ENCODE peak calls at places on chromosomes 12 and 14, in ten cellular contexts. X is aorta; V is activated CD4-positive, alpha-beta T cell treated with anti-CD3 and anti-CD28 coated beads, Interleukin-2, amount 10 ng/mL, durations not matched to agents 24 days and 14 days; D is NAMALWA; I is CD4-positive, alpha-beta T cell; Y is posterior vena cava; H is ELR; W is A172; J is GM23248; T is activated CD8-positive, alpha-beta memory T cell treated with anti-CD3 and anti-CD28 coated beads for 1 hour. L is an unnamed sample.
A peak's percentile ranks its signal among the peaks of the same experiment; 100 is the strongest.

GRCh38 chr12:31773223-31773750 is 44.5 kb upstream of the AMN1 start:
- DNase-seq in Y (no peak), W (no peak), T (no peak), X (no peak), H (no peak), I (no peak), J (no peak), D (no peak), V (no peak), L (peak; percentile 59)

GRCh38 chr12:16560273-16560672 is 45.7 kb downstream of the LMO3 start:
- DNase-seq in H (no peak), D (no peak), I (no peak), W (no peak), Y (no peak), T (no peak), X (no peak), J (no peak), V (no peak), L (no peak)

GRCh38 chr12:130468700-130469245 is 131.1 kb downstream of the PIWIL1 start:
- DNase-seq in V (no peak), J (no peak), H (no peak), Y (no peak), D (no peak), I (no peak), T (no peak), X (no peak), W (no peak), L (no peak)

GRCh38 chr14:56002316-56002715 is 115.9 kb upstream of the PELI2 start:
- DNase-seq in X (no peak), H (no peak), Y (no peak), I (no peak), D (no peak), J (peak; percentile 75), W (no peak), T (no peak), V (no peak), L (no peak)

GRCh38 chr12:27336254-27336653 is 3.6 kb downstream of the BMAL2 start:
- DNase-seq in T (no peak), H (no peak), Y (no peak), V (no peak), X (no peak), D (no peak), I (no peak), J (no peak), W (no peak), L (no peak)

GRCh38 chr12:71652656-71653055 is 11.0 kb downstream of the ZFC3H1 start:
- DNase-seq in T (no peak), I (no peak), V (no peak), D (no peak), Y (no peak), H (no peak), X (no peak), J (no peak), W (no peak), L (no peak)

GRCh38 chr12:49198431-49199155 is 9.7 kb upstream of the TUBA1A start:
- DNase-seq in T (no peak), H (peak; percentile 90), I (no peak), Y (no peak), J (peak; percentile 91), D (no peak), V (no peak), W (peak; percentile 80), X (no peak), L (peak; percentile 58)

GRCh38 chr14:77347746-77348145 is 26.9 kb downstream of the GSTZ1 start:
- DNase-seq in H (no peak), X (no peak), D (peak; percentile 51), J (no peak), V (no peak), Y (no peak), T (no peak), W (no peak), I (no peak), L (no peak)

GRCh38 chr12:75308279-75308678 is 21.8 kb downstream of the CAPS2 start:
- DNase-seq in Y (no peak), V (no peak), D (no peak), H (no peak), X (no peak), J (no peak), W (no peak), I (no peak), T (no peak), L (no peak)

GRCh38 chr14:30553311-30553989 is 5.5 kb upstream of the G2E3 start:
- DNase-seq in V (no peak), W (peak; percentile 14), Y (no peak), D (no peak), X (no peak), I (no peak), J (peak; percentile 84), T (no peak), H (peak; percentile 85), L (no peak)

GRCh38 chr14:30709201-30709600 is 87.1 kb downstream of the SCFD1 start:
- DNase-seq in Y (no peak), T (no peak), W (no peak), X (no peak), H (no peak), J (no peak), I (no peak), D (no peak), V (no peak), L (no peak)

GRCh38 chr14:80996049-80996901 is 40.9 kb downstream of the TSHR start:
- DNase-seq in V (peak; percentile 80), D (peak; percentile 87), H (peak; percentile 87), X (no peak), J (peak; percentile 93), Y (no peak), W (peak; percentile 65), I (peak; percentile 22), T (no peak), L (no peak)

GRCh38 chr14:22544881-22545420 is 44.1 kb downstream of the DAD1 start:
- DNase-seq in W (no peak), X (no peak), I (no peak), V (no peak), Y (no peak), T (no peak), H (no peak), D (no peak), J (no peak), L (no peak)

GRCh38 chr14:86129426-86129825 is 599.5 kb downstream of the FLRT2 start:
- DNase-seq in T (no peak), V (no peak), D (no peak), J (no peak), I (no peak), X (no peak), Y (no peak), W (no peak), H (no peak), L (no peak)

GRCh38 chr12:102562836-102563425 is 82.6 kb upstream of the IGF1 start:
- DNase-seq in T (no peak), I (no peak), D (no peak), Y (no peak), W (peak; percentile 59), H (peak; percentile 31), X (no peak), J (no peak), V (no peak), L (peak; percentile 60)

GRCh38 chr14:79098324-79098723 is 928.2 kb downstream of the NRXN3 start:
- DNase-seq in J (no peak), Y (no peak), T (no peak), I (no peak), W (no peak), D (no peak), V (no peak), X (no peak), H (no peak), L (no peak)

GRCh38 chr14:50452285-50452684 is 55.6 kb upstream of the CDKL1 start:
- DNase-seq in J (no peak), W (no peak), H (no peak), V (no peak), X (no peak), D (no peak), T (no peak), I (no peak), Y (no peak), L (no peak)

GRCh38 chr12:113844495-113845175 is 121.5 kb downstream of the RBM19 start:
- DNase-seq in W (peak; percentile 59), T (no peak), V (no peak), I (no peak), H (no peak), D (no peak), X (no peak), Y (no peak), J (no peak), L (no peak)

GRCh38 chr12:27913999-27914614 is 58.4 kb downstream of the PTHLH start:
- DNase-seq in T (no peak), Y (no peak), W (no peak), J (no peak), H (no peak), I (no peak), V (no peak), X (no peak), D (peak; percentile 34), L (no peak)

GRCh38 chr12:25792031-25792430 is 166.5 kb upstream of the RASSF8 start:
- DNase-seq in D (no peak), X (no peak), Y (no peak), V (no peak), I (no peak), W (no peak), J (peak; percentile 39), H (peak; percentile 53), T (no peak), L (no peak)

GRCh38 chr14:28676481-28676880 is 90.1 kb upstream of the FOXG1 start:
- DNase-seq in I (no peak), D (no peak), W (peak; percentile 24), X (no peak), T (no peak), H (peak; percentile 87), J (peak; percentile 5), Y (no peak), V (no peak), L (no peak)

GRCh38 chr14:26811756-26812305 is 214.0 kb upstream of the NOVA1 start:
- DNase-seq in H (no peak), Y (no peak), V (no peak), J (no peak), W (no peak), T (no peak), X (no peak), I (no peak), D (no peak), L (no peak)

GRCh38 chr12:6360578-6361490 is 14.5 kb downstream of the SCNN1A start:
- DNase-seq in J (no peak), W (no peak), H (no peak), D (no peak), Y (no peak), V (no peak), T (no peak), I (no peak), X (no peak), L (no peak)

GRCh38 chr12:49955899-49956662 is 5.5 kb downstream of the AQP2 start:
- DNase-seq in D (no peak), I (no peak), J (no peak), H (no peak), X (no peak), Y (peak; percentile 35), T (no peak), W (no peak), V (no peak), L (no peak)

GRCh38 chr14:31543969-31544799 is 17.0 kb upstream of the NUBPL start:
- DNase-seq in J (peak; percentile 27), X (no peak), D (peak; percentile 45), W (no peak), H (peak; percentile 42), Y (no peak), V (no peak), I (no peak), T (no peak), L (peak; percentile 46)

GRCh38 chr14:98633380-98633779 is 638.6 kb downstream of the BCL11B start:
- DNase-seq in X (no peak), J (no peak), T (no peak), Y (no peak), W (no peak), D (no peak), I (no peak), V (peak; percentile 30), H (no peak), L (no peak)

GRCh38 chr14:33857650-33858049 is 93.2 kb downstream of the EGLN3 start:
- DNase-seq in W (no peak), Y (no peak), H (no peak), V (no peak), I (no peak), X (no peak), D (no peak), J (no peak), T (no peak), L (no peak)

GRCh38 chr14:63891148-63891964 is 38.6 kb downstream of the SYNE2 start:
- DNase-seq in T (no peak), I (no peak), V (no peak), Y (no peak), J (no peak), H (no peak), W (no peak), X (no peak), D (no peak), L (no peak)

L was measured in endodermal cell.